ENCODE peak calls at places on chromosomes 6 and 20, in four cellular contexts. One of them, this sample, is unnamed.

GRCh38 chr6:25369450-25370086 is 90.4 kb downstream of the CARMIL1 start:
- DNase-seq in GM12878: no peak
- DNase-seq in K562: no peak
- DNase-seq in H1: no peak
- DNase-seq in this sample: no peak

GRCh38 chr6:33979750-33980149 is 166.1 kb downstream of the GRM4 start:
- DNase-seq in GM12878: no peak
- DNase-seq in H1: no peak
- DNase-seq in K562: no peak
- DNase-seq in this sample: no peak

GRCh38 chr6:53029761-53030160 is 34.7 kb upstream of the GSTA4 start:
- DNase-seq in H1: no peak
- DNase-seq in K562: no peak
- DNase-seq in GM12878: no peak
- DNase-seq in this sample: no peak

GRCh38 chr20:51955756-51956155 is 153.4 kb upstream of the SALL4 start:
- DNase-seq in GM12878: no peak
- DNase-seq in H1: no peak
- DNase-seq in K562: no peak
- DNase-seq in this sample: peak

GRCh38 chr6:25927721-25928359 is 2.7 kb downstream of the SLC17A2 start:
- DNase-seq in K562: no peak
- DNase-seq in GM12878: no peak
- DNase-seq in H1: no peak
- DNase-seq in this sample: peak

GRCh38 chr6:33589723-33590530 is 9.9 kb upstream of the BAK1 start:
- DNase-seq in GM12878: peak
- DNase-seq in K562: peak
- DNase-seq in H1: no peak
- DNase-seq in this sample: peak

GRCh38 chr6:159125014-159125609 is 44.1 kb upstream of the FNDC1 start:
- DNase-seq in K562: no peak
- DNase-seq in H1: no peak
- DNase-seq in GM12878: no peak
- DNase-seq in this sample: no peak

GRCh38 chr6:84791233-84791632 is 26.8 kb upstream of the TBX18 start:
- DNase-seq in H1: no peak
- DNase-seq in GM12878: no peak
- DNase-seq in K562: peak
- DNase-seq in this sample: no peak

GRCh38 chr6:33075568-33076405 is at the start of gene HLA-DPB1:
- DNase-seq in H1: no peak
- DNase-seq in GM12878: peak
- DNase-seq in K562: peak
- DNase-seq in this sample: peak

GRCh38 chr6:4320860-4321259 is 185.5 kb upstream of the ECI2 start:
- DNase-seq in GM12878: no peak
- DNase-seq in K562: no peak
- DNase-seq in H1: no peak
- DNase-seq in this sample: peak

GRCh38 chr6:78589426-78589825 is 277.9 kb upstream of the IRAK1BP1 start:
- DNase-seq in K562: no peak
- DNase-seq in GM12878: no peak
- DNase-seq in H1: no peak
- DNase-seq in this sample: no peak

GRCh38 chr6:115667478-115667996 is 393.2 kb downstream of the FRK start:
- DNase-seq in H1: no peak
- DNase-seq in GM12878: no peak
- DNase-seq in K562: no peak
- DNase-seq in this sample: no peak

GRCh38 chr6:13794184-13794583 is 20.2 kb downstream of the MCUR1 start:
- DNase-seq in GM12878: peak
- DNase-seq in H1: no peak
- DNase-seq in K562: peak
- DNase-seq in this sample: peak

GRCh38 chr6:157760589-157761330 is 62.3 kb upstream of the SNX9 start:
- DNase-seq in H1: no peak
- DNase-seq in GM12878: no peak
- DNase-seq in K562: no peak
- DNase-seq in this sample: peak

GRCh38 chr20:63554361-63555278 is 661 bp downstream of the FNDC11 start:
- DNase-seq in K562: no peak
- DNase-seq in H1: no peak
- DNase-seq in GM12878: no peak
- DNase-seq in this sample: no peak

GRCh38 chr6:112041535-112041934 is 12.4 kb upstream of the CCN6 start:
- DNase-seq in K562: no peak
- DNase-seq in GM12878: no peak
- DNase-seq in H1: no peak
- DNase-seq in this sample: no peak

GRCh38 chr20:34180460-34181108 is 60.6 kb upstream of the ASIP start:
- DNase-seq in H1: no peak
- DNase-seq in GM12878: no peak
- DNase-seq in K562: no peak
- DNase-seq in this sample: no peak

GRCh38 chr6:140576004-140576555 is 1201.6 kb upstream of the CITED2 start:
- DNase-seq in H1: no peak
- DNase-seq in GM12878: no peak
- DNase-seq in K562: no peak
- DNase-seq in this sample: no peak

GRCh38 chr20:63500151-63500901 is 1.4 kb upstream of the EEF1A2 start:
- DNase-seq in GM12878: no peak
- DNase-seq in H1: no peak
- DNase-seq in K562: no peak
- DNase-seq in this sample: no peak

GRCh38 chr20:4720121-4720976 is 1.4 kb upstream of the PRND start:
- DNase-seq in H1: peak
- DNase-seq in GM12878: peak
- DNase-seq in K562: peak
- DNase-seq in this sample: peak

GRCh38 chr6:96001891-96002575 is 13.7 kb upstream of the FUT9 start:
- DNase-seq in GM12878: no peak
- DNase-seq in K562: no peak
- DNase-seq in H1: no peak
- DNase-seq in this sample: no peak

GRCh38 chr6:40962241-40962640 is 76.8 kb downstream of the UNC5CL start:
- DNase-seq in K562: no peak
- DNase-seq in H1: no peak
- DNase-seq in GM12878: peak
- DNase-seq in this sample: peak

GRCh38 chr6:40963019-40963418 is 76.0 kb downstream of the UNC5CL start:
- DNase-seq in GM12878: no peak
- DNase-seq in K562: no peak
- DNase-seq in H1: no peak
- DNase-seq in this sample: no peak

GRCh38 chr6:40961831-40962230 is 77.2 kb downstream of the UNC5CL start:
- DNase-seq in K562: no peak
- DNase-seq in H1: no peak
- DNase-seq in GM12878: no peak
- DNase-seq in this sample: no peak

GRCh38 chr6:40966860-40967259 is 72.2 kb downstream of the UNC5CL start:
- DNase-seq in K562: no peak
- DNase-seq in GM12878: no peak
- DNase-seq in H1: no peak
- DNase-seq in this sample: no peak

DNA sequence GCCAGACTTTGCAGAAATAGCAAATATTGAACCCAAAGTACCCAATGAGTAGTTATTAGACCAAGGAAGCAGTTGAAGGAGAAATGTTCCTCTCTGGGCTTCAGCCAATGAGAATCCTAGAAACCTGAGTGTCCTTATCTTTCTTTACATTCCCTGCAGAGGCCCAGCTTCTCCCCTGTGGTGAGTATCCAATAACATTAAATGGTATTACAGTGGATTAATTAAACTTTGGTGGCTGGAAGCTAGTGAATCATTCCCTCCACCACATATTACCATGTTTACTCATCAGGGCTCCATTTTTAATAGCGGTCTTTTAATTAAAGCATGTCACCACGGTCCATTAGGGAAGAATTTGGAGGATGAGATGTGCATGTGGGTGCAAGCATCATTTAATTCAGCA is 74.0 kb downstream of the UNC5CL start:
- DNase-seq in GM12878: no peak
- DNase-seq in K562: no peak
- DNase-seq in H1: no peak
- DNase-seq in this sample: peak
- TF ChIP-seq CHD1 in GM12878: no peak
- TF ChIP-seq CHD1 in K562: no peak
- TF ChIP-seq CHD1 in H1: no peak
- TF ChIP-seq CHD1 in this sample: no peak

DNA sequence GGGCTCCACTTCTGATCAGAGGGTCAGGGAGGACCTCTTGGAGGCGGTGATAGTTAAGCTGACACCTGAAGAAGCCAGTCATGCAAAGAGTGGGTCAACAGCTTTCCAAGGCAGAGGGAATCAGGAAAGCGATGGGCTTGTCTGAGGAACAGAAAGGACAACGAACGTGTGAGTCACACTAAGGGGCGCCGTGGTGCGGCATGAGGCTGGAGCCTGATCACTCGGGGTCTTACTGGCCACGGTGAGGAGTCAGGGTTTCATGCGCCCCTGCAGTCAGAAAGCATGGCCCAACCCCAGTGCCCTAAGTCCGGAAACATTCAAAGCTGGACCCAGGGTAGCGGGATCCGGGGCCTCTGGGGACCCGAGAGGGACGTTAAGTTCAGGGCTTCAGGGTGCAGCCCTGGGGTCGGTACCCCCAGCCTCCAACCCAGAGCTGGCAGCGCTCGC is 50.5 kb upstream of the SLC32A1 start:
- DNase-seq in GM12878: no peak
- DNase-seq in K562: peak
- DNase-seq in H1: no peak
- DNase-seq in this sample: no peak
- TF ChIP-seq USF2 in GM12878: no peak
- TF ChIP-seq USF2 in K562: no peak
- TF ChIP-seq USF2 in H1: no peak
- TF ChIP-seq USF2 in this sample: no peak

GRCh38 chr6:103273048-103273447 is 1586.7 kb downstream of the HACE1 start:
- DNase-seq in H1: no peak
- DNase-seq in K562: peak
- DNase-seq in GM12878: no peak
- DNase-seq in this sample: no peak
- TF ChIP-seq CHD1 in H1: no peak
- TF ChIP-seq CHD1 in K562: no peak
- TF ChIP-seq CHD1 in GM12878: no peak
- TF ChIP-seq CHD1 in this sample: no peak

GRCh38 chr6:22325481-22325880 is 28.6 kb upstream of the PRL start:
- DNase-seq in K562: no peak
- DNase-seq in H1: no peak
- DNase-seq in GM12878: no peak
- DNase-seq in this sample: no peak
- TF ChIP-seq USF2 in K562: no peak
- TF ChIP-seq USF2 in H1: no peak
- TF ChIP-seq USF2 in GM12878: no peak
- TF ChIP-seq USF2 in this sample: no peak

DNA sequence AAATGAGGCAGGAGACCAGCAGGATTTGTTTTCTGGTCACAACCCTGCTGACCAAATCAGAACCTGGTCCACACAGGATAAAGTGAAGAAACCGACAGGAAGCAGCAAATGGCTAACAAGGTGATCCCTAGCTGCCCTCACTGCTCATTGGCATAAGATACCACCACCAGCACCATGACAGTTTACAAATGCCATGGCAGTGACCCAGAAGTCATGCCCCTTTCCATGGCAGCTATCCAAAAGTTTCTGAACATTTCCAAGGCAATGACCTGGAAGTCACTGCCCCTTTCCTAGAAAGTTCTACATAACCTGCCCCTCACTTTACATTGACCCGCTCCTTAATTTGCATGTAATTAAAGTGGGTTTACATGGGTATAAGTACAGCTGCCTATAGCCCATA is 185.2 kb downstream of the QKI start:
- DNase-seq in H1: no peak
- DNase-seq in GM12878: no peak
- DNase-seq in K562: no peak
- DNase-seq in this sample: no peak
- TF ChIP-seq CHD1 in H1: no peak
- TF ChIP-seq CHD1 in GM12878: no peak
- TF ChIP-seq CHD1 in K562: no peak
- TF ChIP-seq CHD1 in this sample: no peak

GRCh38 chr6:31829633-31830492 is 2.3 kb downstream of the HSPA1B start:
- DNase-seq in K562: no peak
- DNase-seq in GM12878: no peak
- DNase-seq in H1: no peak
- DNase-seq in this sample: peak
- TF ChIP-seq USF2 in K562: no peak
- TF ChIP-seq USF2 in GM12878: no peak
- TF ChIP-seq USF2 in H1: no peak
- TF ChIP-seq USF2 in this sample: no peak

GRCh38 chr6:81557811-81558210 is 194.7 kb downstream of the TENT5A start:
- DNase-seq in GM12878: no peak
- DNase-seq in H1: no peak
- DNase-seq in K562: no peak
- DNase-seq in this sample: no peak

GRCh38 chr6:81552644-81553043 is 199.8 kb downstream of the TENT5A start:
- DNase-seq in H1: no peak
- DNase-seq in K562: no peak
- DNase-seq in GM12878: no peak
- DNase-seq in this sample: no peak

DNA sequence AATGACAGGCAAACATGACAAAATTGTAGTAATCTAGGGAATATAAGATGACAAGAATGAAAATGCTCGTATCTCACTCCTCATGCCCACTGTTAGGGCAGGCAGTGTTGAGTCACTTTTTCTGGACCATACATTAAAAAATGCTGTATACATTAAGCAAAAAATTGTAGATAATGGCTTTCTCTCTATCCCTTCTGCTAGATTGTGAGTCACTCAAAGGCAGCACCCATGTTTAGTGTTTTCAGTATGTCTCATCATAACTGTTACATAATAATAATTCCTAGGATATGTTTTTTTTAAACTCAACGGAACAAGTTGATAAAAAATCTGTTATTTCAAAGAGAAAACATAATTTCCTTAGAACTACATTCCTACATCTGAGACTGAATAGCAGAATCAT is 199.2 kb downstream of the TENT5A start:
- DNase-seq in GM12878: no peak
- DNase-seq in H1: no peak
- DNase-seq in K562: no peak
- DNase-seq in this sample: peak
- TF ChIP-seq CHD1 in GM12878: no peak
- TF ChIP-seq CHD1 in H1: no peak
- TF ChIP-seq CHD1 in K562: no peak
- TF ChIP-seq CHD1 in this sample: no peak